ENCODE peak calls at places on chromosomes 2 and 18, in ten cellular contexts. Q, X, W, L, D, V, N, B, U and H are unnamed samples.

GRCh38 chr18:67104700-67105284 is 411.7 kb downstream of the DSEL start:
- DNase-seq in Q (no peak), X (no peak), W (peak), L (peak), D (no peak), V (peak), N (no peak), B (peak), U (peak), H (peak)

GRCh38 chr18:79588636-79589481 is 90.7 kb upstream of the CTDP1 start:
- DNase-seq in Q (no peak), X (no peak), W (peak), L (no peak), D (no peak), V (peak), N (peak), B (peak), U (no peak), H (no peak)

GRCh38 chr2:71833855-71834554 is 313.7 kb downstream of the CYP26B1 start:
- DNase-seq in Q (no peak), X (no peak), W (no peak), L (no peak), D (no peak), V (no peak), N (no peak), B (peak), U (no peak), H (no peak)

GRCh38 chr18:8526316-8526715 is 82.9 kb upstream of the RAB12 start:
- DNase-seq in Q (no peak), X (no peak), W (no peak), L (no peak), D (no peak), V (no peak), N (no peak), B (no peak), U (no peak), H (no peak)

GRCh38 chr2:100588071-100588786 is 25.4 kb downstream of the PDCL3 start:
- DNase-seq in Q (no peak), X (no peak), W (no peak), L (no peak), D (no peak), V (no peak), N (no peak), B (peak), U (no peak), H (peak)

GRCh38 chr2:98944786-98945185 is 8.8 kb upstream of the CRACDL start:
- DNase-seq in Q (no peak), X (no peak), W (no peak), L (no peak), D (no peak), V (no peak), N (no peak), B (no peak), U (no peak), H (no peak)

GRCh38 chr2:153474407-153474806 is 4.2 kb downstream of the RPRM start:
- DNase-seq in Q (no peak), X (no peak), W (no peak), L (no peak), D (no peak), V (no peak), N (no peak), B (no peak), U (no peak), H (peak)

GRCh38 chr18:35616664-35617423 is 35.3 kb downstream of the GALNT1 start:
- DNase-seq in Q (peak), X (no peak), W (no peak), L (no peak), D (peak), V (peak), N (no peak), B (peak), U (peak), H (peak)

GRCh38 chr18:8948471-8949149 is 153.9 kb upstream of the NDUFV2 start:
- DNase-seq in Q (no peak), X (no peak), W (no peak), L (peak), D (no peak), V (no peak), N (no peak), B (peak), U (no peak), H (no peak)

GRCh38 chr2:72085036-72085435 is 62.6 kb downstream of the CYP26B1 start:
- DNase-seq in Q (no peak), X (no peak), W (no peak), L (no peak), D (no peak), V (no peak), N (no peak), B (no peak), U (no peak), H (no peak)

GRCh38 chr2:64404002-64404731 is 49.8 kb upstream of the LGALSL start:
- DNase-seq in Q (no peak), X (peak), W (peak), L (no peak), D (no peak), V (peak), N (peak), B (no peak), U (no peak), H (no peak)

GRCh38 chr2:143745060-143745459 is 615.8 kb downstream of the ARHGAP15 start:
- DNase-seq in Q (no peak), X (no peak), W (no peak), L (no peak), D (no peak), V (no peak), N (no peak), B (no peak), U (no peak), H (no peak)

GRCh38 chr2:179460530-179460929 is 195.9 kb upstream of the SESTD1 start:
- DNase-seq in Q (no peak), X (no peak), W (no peak), L (no peak), D (no peak), V (no peak), N (no peak), B (peak), U (no peak), H (no peak)

GRCh38 chr2:177746358-177746757 is 326.2 kb downstream of the PDE11A start:
- DNase-seq in Q (no peak), X (no peak), W (no peak), L (no peak), D (no peak), V (no peak), N (no peak), B (no peak), U (no peak), H (no peak)

GRCh38 chr2:165637396-165637795 is 156.7 kb downstream of the GALNT3 start:
- DNase-seq in Q (no peak), X (no peak), W (no peak), L (no peak), D (no peak), V (no peak), N (no peak), B (no peak), U (no peak), H (no peak)

GRCh38 chr2:189411860-189412259 is 29.4 kb upstream of the WDR75 start:
- DNase-seq in Q (no peak), X (no peak), W (no peak), L (no peak), D (no peak), V (no peak), N (no peak), B (peak), U (no peak), H (no peak)

GRCh38 chr2:191250400-191250799 is 5.2 kb downstream of the MYO1B start:
- DNase-seq in Q (no peak), X (no peak), W (no peak), L (no peak), D (no peak), V (no peak), N (no peak), B (no peak), U (no peak), H (no peak)

GRCh38 chr2:53170463-53170862 is 597.1 kb upstream of the CHAC2 start:
- DNase-seq in Q (no peak), X (no peak), W (no peak), L (no peak), D (no peak), V (no peak), N (no peak), B (no peak), U (no peak), H (no peak)

GRCh38 chr18:21184396-21184996 is 57.5 kb upstream of the GREB1L start:
- DNase-seq in Q (no peak), X (no peak), W (no peak), L (no peak), D (no peak), V (peak), N (no peak), B (no peak), U (no peak), H (no peak)

GRCh38 chr2:188382107-188382506 is 90.4 kb downstream of the GULP1 start:
- DNase-seq in Q (no peak), X (no peak), W (no peak), L (no peak), D (no peak), V (no peak), N (no peak), B (no peak), U (no peak), H (no peak)

GRCh38 chr2:160125828-160126227 is 63.4 kb upstream of the PLA2R1 start:
- DNase-seq in Q (no peak), X (no peak), W (no peak), L (no peak), D (no peak), V (no peak), N (no peak), B (no peak), U (no peak), H (no peak)

GRCh38 chr2:175012516-175012915 is 7.3 kb upstream of the CHN1 start:
- DNase-seq in Q (no peak), X (no peak), W (no peak), L (no peak), D (no peak), V (no peak), N (no peak), B (no peak), U (no peak), H (no peak)

GRCh38 chr2:206800501-206801416 is 35.4 kb downstream of the FASTKD2 start:
- DNase-seq in Q (peak), X (peak), W (peak), L (peak), D (peak), V (peak), N (no peak), B (peak), U (peak), H (peak)

GRCh38 chr2:238278626-238279323 is 9.6 kb downstream of the PER2 start:
- DNase-seq in Q (no peak), X (no peak), W (no peak), L (no peak), D (no peak), V (peak), N (peak), B (no peak), U (no peak), H (no peak)

GRCh38 chr2:226711606-226712296 is 87.9 kb downstream of the IRS1 start:
- DNase-seq in Q (no peak), X (no peak), W (no peak), L (no peak), D (no peak), V (no peak), N (no peak), B (no peak), U (no peak), H (no peak)

GRCh38 chr2:116088246-116088645 is 1645.8 kb downstream of the DPP10 start:
- DNase-seq in Q (no peak), X (no peak), W (no peak), L (no peak), D (no peak), V (no peak), N (no peak), B (no peak), U (no peak), H (no peak)

GRCh38 chr18:5630057-5630765 is 86.4 kb upstream of the EPB41L3 start:
- DNase-seq in Q (no peak), X (peak), W (peak), L (peak), D (peak), V (peak), N (peak), B (peak), U (no peak), H (peak)

GRCh38 chr2:212145111-212145510 is 393.5 kb downstream of the ERBB4 start:
- DNase-seq in Q (no peak), X (no peak), W (no peak), L (no peak), D (no peak), V (no peak), N (no peak), B (peak), U (no peak), H (no peak)

GRCh38 chr2:166661824-166662223 is 167.8 kb upstream of the SCN7A start:
- DNase-seq in Q (no peak), X (no peak), W (no peak), L (no peak), D (no peak), V (no peak), N (no peak), B (no peak), U (no peak), H (no peak)

GRCh38 chr18:54774971-54775665 is 53.2 kb upstream of the RAB27B start:
- DNase-seq in Q (no peak), X (no peak), W (peak), L (no peak), D (no peak), V (no peak), N (no peak), B (no peak), U (no peak), H (no peak)

GRCh38 chr2:215812966-215813365 is 200.4 kb downstream of the MREG start:
- DNase-seq in Q (no peak), X (no peak), W (no peak), L (no peak), D (no peak), V (no peak), N (no peak), B (peak), U (no peak), H (no peak)

GRCh38 chr2:2797797-2798196 is 466.7 kb upstream of the MYT1L start:
- DNase-seq in Q (no peak), X (no peak), W (no peak), L (no peak), D (no peak), V (no peak), N (no peak), B (no peak), U (no peak), H (no peak)

GRCh38 chr2:139480251-139480650 is 700.1 kb upstream of the NXPH2 start:
- DNase-seq in Q (no peak), X (no peak), W (no peak), L (no peak), D (no peak), V (no peak), N (no peak), B (no peak), U (no peak), H (no peak)

GRCh38 chr18:7902399-7902839 is 335.3 kb downstream of the PTPRM start:
- DNase-seq in Q (no peak), X (no peak), W (peak), L (no peak), D (no peak), V (peak), N (no peak), B (peak), U (no peak), H (no peak)

GRCh38 chr2:130837811-130838565 is 1.3 kb downstream of the ARHGEF4 start:
- DNase-seq in Q (no peak), X (no peak), W (peak), L (no peak), D (no peak), V (peak), N (peak), B (no peak), U (no peak), H (no peak)

GRCh38 chr2:78865663-78866062 is 159.8 kb upstream of the REG3G start:
- DNase-seq in Q (no peak), X (no peak), W (no peak), L (no peak), D (no peak), V (no peak), N (no peak), B (no peak), U (no peak), H (no peak)